ENCODE peak calls at places on chromosomes 5 and 9, in nine cellular contexts. O, N, L, B, I, F, A, D and H are unnamed samples. For H3K9me3, the result is how much of the 10 kb centered on the place peaks cover.

GRCh38 chr9:87868175-87868574 is 14.5 kb upstream of the SPATA31E1 start:
- DNase-seq in F (no peak), I (no peak), B (no peak), A (no peak), L (no peak), D (no peak), N (no peak), O (no peak), H (no peak)

GRCh38 chr5:6843335-6843734 is 130.1 kb downstream of the TENT4A start:
- DNase-seq in A (no peak), F (no peak), I (no peak), N (no peak), O (no peak), L (no peak), B (no peak), D (no peak), H (no peak)

GRCh38 chr5:1213508-1214162 is 11.5 kb upstream of the SLC6A18 start:
- DNase-seq in F (no peak), B (no peak), N (no peak), A (no peak), L (no peak), I (no peak), D (no peak), O (no peak), H (peak)

GRCh38 chr5:83741571-83741970 is 20.9 kb upstream of the HAPLN1 start:
- DNase-seq in A (no peak), N (no peak), F (no peak), D (no peak), B (no peak), I (no peak), L (no peak), O (no peak), H (no peak)

GRCh38 chr5:61200582-61201155 is 38.4 kb upstream of the SMIM15 start:
- DNase-seq in L (peak), A (no peak), N (no peak), O (no peak), B (no peak), I (no peak), F (no peak), D (peak), H (no peak)

GRCh38 chr9:111866976-111867375 is 29.6 kb upstream of the UGCG start:
- DNase-seq in F (no peak), B (no peak), A (peak), D (peak), I (no peak), L (peak), O (no peak), N (no peak), H (no peak)

GRCh38 chr9:130882696-130883225 is 13.9 kb downstream of the QRFP start:
- DNase-seq in B (no peak), F (no peak), A (no peak), D (no peak), L (no peak), I (no peak), N (no peak), O (no peak), H (no peak)

GRCh38 chr9:38392235-38393127 is at the start of gene ALDH1B1:
- DNase-seq in I (peak), L (peak), O (peak), A (peak), F (peak), D (peak), N (peak), B (peak), H (peak)

GRCh38 chr9:129761293-129761900 is 8.6 kb upstream of the PTGES start:
- DNase-seq in N (no peak), I (peak), D (peak), O (no peak), L (peak), F (no peak), B (no peak), A (peak), H (no peak)

GRCh38 chr5:32842798-32843531 is 131.8 kb downstream of the NPR3 start:
- DNase-seq in L (no peak), A (no peak), F (no peak), O (no peak), D (no peak), B (no peak), I (peak), N (no peak), H (no peak)

GRCh38 chr5:179836225-179837019 is 15.7 kb downstream of the SQSTM1 start:
- DNase-seq in N (peak), O (no peak), A (peak), I (no peak), D (peak), L (peak), F (no peak), B (peak), H (no peak)

DNA sequence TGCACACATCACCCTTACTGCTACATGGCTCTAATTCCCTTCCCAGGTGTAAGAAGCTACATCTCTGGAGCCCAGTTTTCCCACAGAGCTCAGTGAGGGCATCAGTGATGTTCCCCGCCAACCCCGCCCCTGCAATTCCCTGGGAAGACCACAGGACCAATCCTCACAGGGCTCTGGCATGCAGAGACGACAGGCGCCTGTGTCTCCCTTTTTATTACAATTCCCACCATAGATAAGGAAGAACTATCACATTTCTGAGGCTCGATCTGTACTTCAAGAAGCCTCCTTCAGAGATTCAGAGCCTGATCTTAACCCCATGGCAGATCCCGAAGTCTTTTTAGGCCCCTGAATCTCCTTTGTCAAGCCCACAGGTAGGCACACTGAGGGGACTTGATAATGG is at the start of gene OR1L6:
- DNase-seq in A (no peak), F (no peak), B (no peak), O (no peak), I (no peak), D (no peak), L (no peak), N (no peak), H (no peak)
- H3K9me3 ChIP-seq in A (under half), F (under half), B (under half), O (under half), I (under half), D (under half), L (under half), N (under half), H (under half)

GRCh38 chr5:3351581-3352442 is 243.8 kb upstream of the IRX1 start:
- DNase-seq in D (no peak), F (no peak), B (no peak), I (no peak), N (no peak), L (no peak), A (no peak), O (no peak), H (no peak)
- H3K9me3 ChIP-seq in D (under half), F (under half), B (under half), I (under half), N (under half), L (under half), A (under half), O (under half), H (under half)

GRCh38 chr5:9859798-9860197 is 229.6 kb upstream of the TAS2R1 start:
- DNase-seq in I (no peak), B (no peak), N (no peak), O (no peak), A (no peak), D (no peak), L (no peak), F (no peak), H (no peak)

GRCh38 chr5:9864791-9865190 is 234.6 kb upstream of the TAS2R1 start:
- DNase-seq in I (no peak), B (no peak), O (no peak), A (no peak), N (no peak), D (no peak), F (no peak), L (no peak), H (no peak)

GRCh38 chr5:9861664-9862256 is 231.6 kb upstream of the TAS2R1 start:
- DNase-seq in A (no peak), I (no peak), L (no peak), F (no peak), N (no peak), B (no peak), D (peak), O (no peak), H (no peak)

GRCh38 chr5:9865574-9865973 is 235.4 kb upstream of the TAS2R1 start:
- DNase-seq in A (no peak), F (no peak), N (no peak), I (no peak), B (no peak), D (no peak), O (no peak), L (no peak), H (no peak)

GRCh38 chr5:9863486-9863885 is 233.3 kb upstream of the TAS2R1 start:
- DNase-seq in I (no peak), O (no peak), N (no peak), L (no peak), F (no peak), B (no peak), D (no peak), A (no peak), H (no peak)
- H3K9me3 ChIP-seq in I (under half), O (under half), N (under half), L (under half), F (under half), B (under half), D (under half), A (under half), H (under half)

DNA sequence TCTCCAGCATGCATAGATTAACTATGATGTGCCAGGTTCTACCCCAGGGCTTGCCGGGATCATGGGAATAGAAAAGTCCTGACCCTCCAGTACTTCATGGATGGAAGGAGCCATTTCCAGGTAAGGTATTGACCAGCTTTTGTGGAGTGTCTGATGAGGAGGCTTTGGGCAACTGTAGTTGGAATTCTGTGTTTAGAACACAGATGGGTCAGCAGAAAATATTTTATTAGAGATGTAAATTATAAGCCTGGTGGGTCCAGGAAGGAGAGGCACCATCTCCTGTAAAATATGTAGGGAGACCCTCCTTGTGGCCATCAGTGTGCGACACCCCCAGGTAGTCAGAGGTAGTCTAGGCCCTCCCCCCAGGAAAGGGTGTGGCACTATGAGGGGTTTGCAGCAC is 156.2 kb downstream of the IRX1 start:
- DNase-seq in O (no peak), D (no peak), I (no peak), L (no peak), F (no peak), A (no peak), B (no peak), N (no peak), H (no peak)
- H3K9me3 ChIP-seq in O (under half), D (under half), I (under half), L (under half), F (under half), A (under half), B (under half), N (under half), H (under half)

DNA sequence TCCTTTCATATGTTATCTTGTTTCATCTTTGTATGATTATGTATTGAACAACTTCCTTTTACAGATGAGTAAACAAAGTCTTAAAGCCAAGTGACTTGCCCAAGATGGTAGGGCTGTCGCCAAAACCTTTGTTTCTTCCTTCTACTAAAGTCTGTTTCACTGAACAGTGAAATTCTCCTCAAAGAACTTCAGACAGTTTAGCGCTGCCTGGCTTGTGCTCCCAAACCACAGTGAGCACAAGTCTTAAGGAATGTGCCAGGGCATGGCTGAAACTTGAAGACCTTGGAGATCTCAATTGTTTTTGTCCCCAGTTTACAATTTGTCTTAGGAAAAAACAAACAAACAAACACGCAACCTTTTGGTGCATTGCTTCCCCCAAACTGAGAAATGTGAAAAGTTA is 273.5 kb downstream of the CRB2 start:
- DNase-seq in N (no peak), L (peak), I (no peak), O (no peak), B (no peak), F (no peak), D (no peak), A (no peak), H (no peak)
- H3K9me3 ChIP-seq in N (under half), L (under half), I (under half), O (under half), B (under half), F (under half), D (under half), A (under half), H (under half)